ENCODE peak calls at places on chromosome 17, in five cellular contexts. One of them, this sample, is unnamed.

GRCh38 chr17:33178641-33179040 is 114.5 kb downstream of the ASIC2 start:
- DNase-seq in IMR-90: no peak
- DNase-seq in transverse colon: no peak
- DNase-seq in A549: no peak
- DNase-seq in heart left ventricle: no peak
- DNase-seq in this sample: no peak

GRCh38 chr17:5705081-5705875 is 121.0 kb upstream of the NLRP1 start:
- DNase-seq in IMR-90: peak
- DNase-seq in transverse colon: no peak
- DNase-seq in A549: no peak
- DNase-seq in heart left ventricle: no peak
- DNase-seq in this sample: no peak

GRCh38 chr17:19760781-19761180 is 12.7 kb upstream of the ALDH3A1 start:
- DNase-seq in IMR-90: no peak
- DNase-seq in transverse colon: no peak
- DNase-seq in A549: no peak
- DNase-seq in heart left ventricle: no peak
- DNase-seq in this sample: no peak

GRCh38 chr17:17226451-17227265 is 10.3 kb downstream of the FLCN start:
- DNase-seq in IMR-90: no peak
- DNase-seq in transverse colon: no peak
- DNase-seq in A549: no peak
- DNase-seq in heart left ventricle: no peak
- DNase-seq in this sample: no peak

GRCh38 chr17:50049636-50050035 is 6.3 kb upstream of the ITGA3 start:
- DNase-seq in IMR-90: no peak
- DNase-seq in transverse colon: no peak
- DNase-seq in A549: peak
- DNase-seq in heart left ventricle: no peak
- DNase-seq in this sample: no peak

GRCh38 chr17:59366040-59366757 is 34.7 kb downstream of the YPEL2 start:
- DNase-seq in IMR-90: no peak
- DNase-seq in transverse colon: no peak
- DNase-seq in A549: no peak
- DNase-seq in heart left ventricle: no peak
- DNase-seq in this sample: no peak

GRCh38 chr17:45382226-45382625 is 50.4 kb downstream of the ARHGAP27 start:
- DNase-seq in IMR-90: peak
- DNase-seq in transverse colon: no peak
- DNase-seq in A549: no peak
- DNase-seq in heart left ventricle: no peak
- DNase-seq in this sample: peak

GRCh38 chr17:73600103-73600871 is 44.0 kb downstream of the SDK2 start:
- DNase-seq in IMR-90: no peak
- DNase-seq in transverse colon: no peak
- DNase-seq in A549: no peak
- DNase-seq in heart left ventricle: no peak
- DNase-seq in this sample: no peak

GRCh38 chr17:17129466-17129865 is 76.7 kb downstream of the PLD6 start:
- DNase-seq in IMR-90: no peak
- DNase-seq in transverse colon: no peak
- DNase-seq in A549: no peak
- DNase-seq in heart left ventricle: no peak
- DNase-seq in this sample: no peak

GRCh38 chr17:80104321-80104955 is 3.1 kb downstream of the GAA start:
- DNase-seq in IMR-90: no peak
- DNase-seq in transverse colon: no peak
- DNase-seq in A549: no peak
- DNase-seq in heart left ventricle: no peak
- DNase-seq in this sample: no peak

GRCh38 chr17:64984776-64985521 is 65.7 kb upstream of the LRRC37A3 start:
- DNase-seq in IMR-90: peak
- DNase-seq in transverse colon: peak
- DNase-seq in A549: peak
- DNase-seq in heart left ventricle: no peak
- DNase-seq in this sample: no peak

GRCh38 chr17:81465912-81466311 is 46.7 kb downstream of the ACTG1 start:
- DNase-seq in IMR-90: no peak
- DNase-seq in transverse colon: no peak
- DNase-seq in A549: no peak
- DNase-seq in heart left ventricle: no peak
- DNase-seq in this sample: no peak

GRCh38 chr17:63780928-63781327 is 7.0 kb downstream of the DDX42 start:
- DNase-seq in IMR-90: no peak
- DNase-seq in transverse colon: no peak
- DNase-seq in A549: no peak
- DNase-seq in heart left ventricle: no peak
- DNase-seq in this sample: no peak

GRCh38 chr17:63785556-63785955 is 11.6 kb downstream of the DDX42 start:
- DNase-seq in IMR-90: peak
- DNase-seq in transverse colon: no peak
- DNase-seq in A549: no peak
- DNase-seq in heart left ventricle: no peak
- DNase-seq in this sample: no peak

GRCh38 chr17:63783522-63783921 is 9.6 kb downstream of the DDX42 start:
- DNase-seq in IMR-90: no peak
- DNase-seq in transverse colon: no peak
- DNase-seq in A549: no peak
- DNase-seq in heart left ventricle: no peak
- DNase-seq in this sample: no peak

GRCh38 chr17:63775420-63775819 is 1.4 kb downstream of the DDX42 start:
- DNase-seq in IMR-90: no peak
- DNase-seq in transverse colon: no peak
- DNase-seq in A549: no peak
- DNase-seq in heart left ventricle: no peak
- DNase-seq in this sample: peak

GRCh38 chr17:63780507-63780906 is 6.5 kb downstream of the DDX42 start:
- DNase-seq in IMR-90: peak
- DNase-seq in transverse colon: no peak
- DNase-seq in A549: peak
- DNase-seq in heart left ventricle: no peak
- DNase-seq in this sample: no peak
- TF ChIP-seq POLR2A in IMR-90: no peak
- TF ChIP-seq POLR2A in transverse colon: no peak
- TF ChIP-seq POLR2A in A549: no peak
- TF ChIP-seq POLR2A in heart left ventricle: no peak
- TF ChIP-seq POLR2A in this sample: no peak

GRCh38 chr17:34961093-34961911 is at the start of the genes CCT6B and ZNF830:
- DNase-seq in IMR-90: peak
- DNase-seq in transverse colon: peak
- DNase-seq in A549: peak
- DNase-seq in heart left ventricle: peak
- DNase-seq in this sample: peak
- TF ChIP-seq POLR2A in IMR-90: peak
- TF ChIP-seq POLR2A in transverse colon: peak
- TF ChIP-seq POLR2A in A549: peak
- TF ChIP-seq POLR2A in heart left ventricle: peak
- TF ChIP-seq POLR2A in this sample: peak

GRCh38 chr17:28828294-28829040 is 14.1 kb downstream of the FAM222B start:
- DNase-seq in IMR-90: peak
- DNase-seq in transverse colon: no peak
- DNase-seq in A549: no peak
- DNase-seq in heart left ventricle: no peak
- DNase-seq in this sample: no peak
- TF ChIP-seq POLR2A in IMR-90: no peak
- TF ChIP-seq POLR2A in transverse colon: no peak
- TF ChIP-seq POLR2A in A549: no peak
- TF ChIP-seq POLR2A in heart left ventricle: no peak
- TF ChIP-seq POLR2A in this sample: no peak

GRCh38 chr17:39794249-39794970 is 56.7 kb downstream of the GRB7 start:
- DNase-seq in IMR-90: no peak
- DNase-seq in transverse colon: peak
- DNase-seq in A549: no peak
- DNase-seq in heart left ventricle: no peak
- DNase-seq in this sample: no peak
- TF ChIP-seq POLR2A in IMR-90: no peak
- TF ChIP-seq POLR2A in transverse colon: no peak
- TF ChIP-seq POLR2A in A549: no peak
- TF ChIP-seq POLR2A in heart left ventricle: no peak
- TF ChIP-seq POLR2A in this sample: no peak